ENCODE peak calls at places on chromosomes 13 and 19, in six cellular contexts. One of them, this sample, is unnamed.

GRCh38 chr13:59425211-59425721 is 738.5 kb downstream of the DIAPH3 start:
- DNase-seq in NCI-H1436: peak
- DNase-seq in coronary artery: no peak
- DNase-seq in neural crest cell: no peak
- DNase-seq in IMR-90: peak
- DNase-seq in CD8-positive, alpha-beta T cell: no peak
- DNase-seq in this sample: no peak

GRCh38 chr19:46928951-46929350 is 68.2 kb downstream of the ARHGAP35 start:
- DNase-seq in NCI-H1436: no peak
- DNase-seq in coronary artery: no peak
- DNase-seq in neural crest cell: no peak
- DNase-seq in IMR-90: peak
- DNase-seq in CD8-positive, alpha-beta T cell: no peak
- DNase-seq in this sample: no peak

GRCh38 chr13:34174671-34175145 is 356.8 kb downstream of the RFC3 start:
- DNase-seq in NCI-H1436: no peak
- DNase-seq in coronary artery: no peak
- DNase-seq in neural crest cell: no peak
- DNase-seq in IMR-90: peak
- DNase-seq in CD8-positive, alpha-beta T cell: no peak
- DNase-seq in this sample: no peak

GRCh38 chr19:52397310-52398090 is at the start of gene ZNF528:
- DNase-seq in NCI-H1436: peak
- DNase-seq in coronary artery: peak
- DNase-seq in neural crest cell: no peak
- DNase-seq in IMR-90: peak
- DNase-seq in CD8-positive, alpha-beta T cell: peak
- DNase-seq in this sample: no peak

GRCh38 chr19:39053276-39054090 is 21.1 kb upstream of the FBXO27 start:
- DNase-seq in NCI-H1436: no peak
- DNase-seq in coronary artery: no peak
- DNase-seq in neural crest cell: no peak
- DNase-seq in IMR-90: no peak
- DNase-seq in CD8-positive, alpha-beta T cell: no peak
- DNase-seq in this sample: no peak

GRCh38 chr19:54255105-54255775 is 1.8 kb downstream of the LILRB5 start:
- DNase-seq in NCI-H1436: no peak
- DNase-seq in coronary artery: peak
- DNase-seq in neural crest cell: no peak
- DNase-seq in IMR-90: no peak
- DNase-seq in CD8-positive, alpha-beta T cell: no peak
- DNase-seq in this sample: no peak

GRCh38 chr19:1690570-1691307 is 38.3 kb upstream of the TCF3 start:
- DNase-seq in NCI-H1436: peak
- DNase-seq in coronary artery: no peak
- DNase-seq in neural crest cell: peak
- DNase-seq in IMR-90: no peak
- DNase-seq in CD8-positive, alpha-beta T cell: peak
- DNase-seq in this sample: peak

GRCh38 chr19:42850981-42851717 is 28.4 kb downstream of the PSG1 start:
- DNase-seq in NCI-H1436: no peak
- DNase-seq in coronary artery: no peak
- DNase-seq in neural crest cell: no peak
- DNase-seq in IMR-90: peak
- DNase-seq in CD8-positive, alpha-beta T cell: no peak
- DNase-seq in this sample: no peak

GRCh38 chr13:110780410-110780809 is 66.9 kb downstream of the ING1 start:
- DNase-seq in NCI-H1436: no peak
- DNase-seq in coronary artery: no peak
- DNase-seq in neural crest cell: no peak
- DNase-seq in IMR-90: no peak
- DNase-seq in CD8-positive, alpha-beta T cell: no peak
- DNase-seq in this sample: no peak

GRCh38 chr19:343451-343931 is 1.1 kb downstream of the MIER2 start:
- DNase-seq in NCI-H1436: no peak
- DNase-seq in coronary artery: no peak
- DNase-seq in neural crest cell: no peak
- DNase-seq in IMR-90: no peak
- DNase-seq in CD8-positive, alpha-beta T cell: no peak
- DNase-seq in this sample: peak

GRCh38 chr19:10112895-10113591 is 1.6 kb downstream of the P2RY11 start:
- DNase-seq in NCI-H1436: no peak
- DNase-seq in coronary artery: no peak
- DNase-seq in neural crest cell: peak
- DNase-seq in IMR-90: no peak
- DNase-seq in CD8-positive, alpha-beta T cell: peak
- DNase-seq in this sample: peak

GRCh38 chr19:19224852-19225494 is 13.2 kb downstream of the NCAN start:
- DNase-seq in NCI-H1436: peak
- DNase-seq in coronary artery: no peak
- DNase-seq in neural crest cell: peak
- DNase-seq in IMR-90: peak
- DNase-seq in CD8-positive, alpha-beta T cell: peak
- DNase-seq in this sample: no peak

GRCh38 chr19:44848036-44848804 is 2.1 kb downstream of the NECTIN2 start:
- DNase-seq in NCI-H1436: no peak
- DNase-seq in coronary artery: peak
- DNase-seq in neural crest cell: peak
- DNase-seq in IMR-90: peak
- DNase-seq in CD8-positive, alpha-beta T cell: no peak
- DNase-seq in this sample: no peak

GRCh38 chr13:44068169-44068568 is 188.5 kb downstream of the LACC1 start:
- DNase-seq in NCI-H1436: no peak
- DNase-seq in coronary artery: no peak
- DNase-seq in neural crest cell: no peak
- DNase-seq in IMR-90: peak
- DNase-seq in CD8-positive, alpha-beta T cell: no peak
- DNase-seq in this sample: no peak

GRCh38 chr19:52991484-52991883 is 22.2 kb upstream of the ERVV-1 start:
- DNase-seq in NCI-H1436: no peak
- DNase-seq in coronary artery: no peak
- DNase-seq in neural crest cell: no peak
- DNase-seq in IMR-90: peak
- DNase-seq in CD8-positive, alpha-beta T cell: no peak
- DNase-seq in this sample: no peak